ENCODE peak calls at places on chromosomes 3 and 15, in six cellular contexts. R is occipital lobe, H is adrenal gland, E is tibial nerve, K is AG08396, X is pulmonary artery endothelial cell. C is an unnamed sample.

GRCh38 chr3:143135150-143135549 is 15.6 kb downstream of the CHST2 start:
- DNase-seq in E (no peak), X (peak), R (no peak), H (no peak), K (peak), C (peak)

GRCh38 chr15:38868326-38869114 is 303.9 kb upstream of the RASGRP1 start:
- DNase-seq in H (no peak), K (peak), R (no peak), X (peak), E (peak), C (peak)

GRCh38 chr3:197468866-197469382 is 86.8 kb downstream of the BDH1 start:
- DNase-seq in H (peak), X (no peak), K (no peak), R (no peak), E (no peak), C (peak)

GRCh38 chr3:159260049-159260662 is 458.3 kb downstream of the MFSD1 start:
- DNase-seq in R (peak), K (peak), H (peak), X (peak), E (no peak), C (peak)

GRCh38 chr3:9715764-9716437 is 12.3 kb downstream of the CPNE9 start:
- DNase-seq in H (peak), K (peak), X (peak), E (peak), R (peak), C (peak)

GRCh38 chr15:31336943-31337295 is 10.3 kb downstream of the KLF13 start:
- DNase-seq in H (no peak), K (no peak), X (no peak), R (no peak), E (no peak), C (no peak)

GRCh38 chr15:60326824-60327654 is 70.7 kb downstream of the ANXA2 start:
- DNase-seq in E (no peak), X (peak), H (no peak), K (peak), R (no peak), C (peak)

GRCh38 chr3:127702151-127702578 is 29.4 kb downstream of the ABTB1 start:
- DNase-seq in R (no peak), H (peak), E (no peak), X (no peak), K (peak), C (peak)

GRCh38 chr3:64079369-64080160 is 56.3 kb upstream of the PSMD6 start:
- DNase-seq in R (no peak), X (no peak), H (no peak), K (no peak), E (no peak), C (peak)

GRCh38 chr15:64842099-64842940 is 605 bp downstream of the PLEKHO2 start:
- DNase-seq in R (no peak), E (no peak), H (peak), K (no peak), X (no peak), C (peak)

GRCh38 chr3:183514048-183514447 is 41.5 kb downstream of the KLHL6 start:
- DNase-seq in R (no peak), X (no peak), E (no peak), H (peak), K (no peak), C (no peak)

GRCh38 chr3:33016846-33017405 is 65.5 kb downstream of the CCR4 start:
- DNase-seq in X (no peak), E (no peak), R (no peak), H (no peak), K (no peak), C (no peak)

GRCh38 chr15:78085928-78086327 is 6.4 kb upstream of the SH2D7 start:
- DNase-seq in E (no peak), K (no peak), X (no peak), R (no peak), H (no peak), C (peak)

GRCh38 chr3:57004154-57004730 is 56.2 kb upstream of the SPATA12 start:
- DNase-seq in H (no peak), X (no peak), K (no peak), R (no peak), E (no peak), C (no peak)

GRCh38 chr3:157136647-157137387 is 23.1 kb downstream of the CCNL1 start:
- DNase-seq in H (peak), X (no peak), E (no peak), K (no peak), R (no peak), C (peak)

GRCh38 chr15:38682861-38683260 is 118.2 kb upstream of the RASGRP1 start:
- DNase-seq in H (no peak), X (no peak), E (no peak), R (no peak), K (no peak), C (no peak)

GRCh38 chr15:79027532-79028410 is 62.8 kb downstream of the RASGRF1 start:
- DNase-seq in R (no peak), X (no peak), E (no peak), H (no peak), K (no peak), C (no peak)

GRCh38 chr15:69813881-69814280 is 283.8 kb downstream of the TLE3 start:
- DNase-seq in X (no peak), R (no peak), E (no peak), K (no peak), H (no peak), C (no peak)

GRCh38 chr15:51992953-51993352 is 21.4 kb upstream of the LEO1 start:
- DNase-seq in K (no peak), R (no peak), X (no peak), E (no peak), H (no peak), C (no peak)

GRCh38 chr3:50147016-50147415 is 8.1 kb upstream of the SEMA3F start:
- DNase-seq in E (no peak), R (no peak), X (no peak), H (no peak), K (no peak), C (no peak)

GRCh38 chr3:152556731-152557254 is 278.1 kb upstream of the P2RY1 start:
- DNase-seq in X (peak), E (no peak), K (peak), R (no peak), H (peak), C (peak)

GRCh38 chr3:11431319-11431718 is 159.1 kb downstream of the ATG7 start:
- DNase-seq in R (no peak), E (no peak), X (no peak), K (no peak), H (no peak), C (no peak)

GRCh38 chr15:70853855-70854668 is at the start of gene LARP6:
- DNase-seq in H (peak), E (no peak), R (peak), X (no peak), K (peak), C (peak)

GRCh38 chr15:91528811-91529210 is 324.7 kb upstream of the SLCO3A1 start:
- DNase-seq in E (no peak), X (no peak), K (no peak), R (no peak), H (no peak), C (no peak)

GRCh38 chr15:73955326-73955725 is 29.1 kb downstream of the LOXL1 start:
- DNase-seq in X (no peak), H (no peak), R (no peak), E (no peak), K (no peak), C (no peak)

GRCh38 chr3:159899198-159899597 is 89.4 kb upstream of the IL12A start:
- DNase-seq in R (no peak), E (no peak), H (no peak), X (no peak), K (no peak), C (no peak)

GRCh38 chr3:127002195-127003174 is 19.6 kb downstream of the PLXNA1 start:
- DNase-seq in E (peak), K (peak), R (peak), H (peak), X (peak), C (peak)

GRCh38 chr3:76585794-76586392 is 454.0 kb upstream of the ROBO2 start:
- DNase-seq in H (no peak), E (no peak), R (no peak), K (peak), X (no peak), C (peak)

GRCh38 chr3:133293397-133294107 is 106.3 kb upstream of the BFSP2 start:
- DNase-seq in E (no peak), H (no peak), R (no peak), X (no peak), K (no peak), C (no peak)

GRCh38 chr3:192831111-192831644 is 86.5 kb downstream of the MB21D2 start:
- DNase-seq in E (no peak), H (no peak), X (no peak), K (peak), R (no peak), C (peak)

GRCh38 chr3:58588030-58588614 is 10.9 kb upstream of the FAM107A start:
- DNase-seq in H (no peak), K (peak), R (no peak), X (no peak), E (no peak), C (peak)

GRCh38 chr3:14570089-14570488 is 29.9 kb upstream of the GRIP2 start:
- DNase-seq in E (no peak), X (no peak), H (no peak), K (no peak), R (no peak), C (no peak)